ENCODE peak calls at places on chromosomes 16 and 17, in eight cellular contexts. Y is uterus, V is ovary, L is A549, X is tibial nerve, K is breast epithelium, H is adrenal gland, S is IMR-90. J is an unnamed sample.

GRCh38 chr16:67822511-67822910 is 15.8 kb downstream of the TSNAXIP1 start:
- DNase-seq in Y (no peak), V (no peak), L (no peak), X (no peak), K (no peak), H (no peak), S (peak; percentile 60), J (no peak)

GRCh38 chr17:32487460-32488176 is 825 bp downstream of the CDK5R1 start:
- DNase-seq in Y (no peak), V (peak; percentile 60), L (peak; percentile 31), X (no peak), K (no peak), H (peak; percentile 50), S (no peak), J (no peak)

GRCh38 chr17:6654816-6655731 is 3.5 kb downstream of the C17orf100 start:
- DNase-seq in Y (no peak), V (peak; percentile 47), L (no peak), X (no peak), K (peak; percentile 38), H (no peak), S (no peak), J (no peak)

GRCh38 chr17:17058304-17058703 is 16.0 kb downstream of the MPRIP start:
- DNase-seq in Y (no peak), V (no peak), L (no peak), X (no peak), K (no peak), H (peak; percentile 4), S (no peak), J (no peak)

GRCh38 chr17:77375917-77376651 is 235.3 kb downstream of the SEC14L1 start:
- DNase-seq in Y (peak; percentile 81), V (peak; percentile 75), L (no peak), X (no peak), K (peak; percentile 34), H (no peak), S (peak; percentile 92), J (no peak)

GRCh38 chr17:82655523-82655922 is 7.3 kb upstream of the WDR45B start:
- DNase-seq in Y (no peak), V (no peak), L (no peak), X (no peak), K (no peak), H (no peak), S (no peak), J (no peak)

GRCh38 chr16:52512297-52512987 is 34.5 kb downstream of the TOX3 start:
- DNase-seq in Y (no peak), V (no peak), L (no peak), X (no peak), K (no peak), H (no peak), S (no peak), J (no peak)

GRCh38 chr17:38967290-38967738 is at the start of gene FBXO47:
- DNase-seq in Y (peak; percentile 96), V (peak; percentile 89), L (peak; percentile 98), X (peak; percentile 92), K (peak; percentile 86), H (peak; percentile 83), S (peak; percentile 38), J (peak; percentile 97)

GRCh38 chr17:57548421-57549385 is 196.4 kb downstream of the CCDC182 start:
- DNase-seq in Y (peak; percentile 46), V (no peak), L (no peak), X (no peak), K (no peak), H (peak; percentile 54), S (no peak), J (no peak)

GRCh38 chr17:8360260-8360659 is 16.2 kb downstream of the KRABD2 start:
- DNase-seq in Y (no peak), V (no peak), L (no peak), X (no peak), K (no peak), H (no peak), S (no peak), J (no peak)

GRCh38 chr17:64399071-64399766 is 8.6 kb upstream of the PECAM1 start:
- DNase-seq in Y (no peak), V (no peak), L (no peak), X (no peak), K (no peak), H (no peak), S (no peak), J (no peak)

GRCh38 chr17:49069585-49070273 is 62.8 kb upstream of the B4GALNT2 start:
- DNase-seq in Y (no peak), V (no peak), L (no peak), X (no peak), K (no peak), H (no peak), S (peak; percentile 16), J (no peak)

GRCh38 chr16:88856122-88856827 is 472 bp downstream of the GALNS start:
- DNase-seq in Y (peak; percentile 39), V (peak; percentile 65), L (no peak), X (no peak), K (no peak), H (no peak), S (no peak), J (peak; percentile 89)

GRCh38 chr16:68255712-68256111 is 8.6 kb upstream of the SLC7A6 start:
- DNase-seq in Y (no peak), V (no peak), L (no peak), X (no peak), K (no peak), H (no peak), S (no peak), J (no peak)

GRCh38 chr17:78895322-78895721 is 7.7 kb downstream of the CEP295NL start:
- DNase-seq in Y (no peak), V (no peak), L (no peak), X (no peak), K (no peak), H (no peak), S (no peak), J (no peak)

GRCh38 chr16:88758944-88759244 is 26.1 kb downstream of the PIEZO1 start:
- DNase-seq in Y (no peak), V (no peak), L (no peak), X (no peak), K (no peak), H (no peak), S (no peak), J (no peak)

GRCh38 chr17:38911081-38911730 is 14.2 kb upstream of the LASP1NB start:
- DNase-seq in Y (peak; percentile 12), V (peak; percentile 19), L (no peak), X (peak; percentile 8), K (no peak), H (peak; percentile 9), S (no peak), J (no peak)

GRCh38 chr17:29687601-29688000 is 64.9 kb upstream of the CORO6 start:
- DNase-seq in Y (no peak), V (no peak), L (no peak), X (no peak), K (no peak), H (no peak), S (no peak), J (no peak)

DNA sequence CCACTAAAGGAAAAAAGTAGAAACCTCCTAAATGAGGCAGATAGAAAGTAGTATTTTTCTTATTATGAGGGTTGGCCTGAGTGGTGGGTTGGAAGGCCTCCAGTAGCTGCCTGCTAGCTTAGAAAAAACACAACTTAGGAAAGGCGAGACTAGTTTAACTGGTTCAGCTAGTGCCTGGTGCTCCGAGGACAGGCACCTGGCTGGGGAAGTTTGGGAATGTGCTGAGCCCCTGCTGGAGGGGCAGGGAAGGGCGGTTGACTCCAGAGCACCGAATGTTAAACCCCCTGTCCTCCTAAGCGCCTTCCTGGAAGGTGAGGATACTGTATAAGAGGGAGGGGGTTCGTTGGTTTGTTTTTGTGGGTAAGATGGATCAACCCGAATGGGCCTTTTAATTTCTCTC is 19.9 kb downstream of the LDHD start:
- DNase-seq in Y (peak; percentile 43), V (no peak), L (no peak), X (no peak), K (peak; percentile 82), H (no peak), S (no peak), J (no peak)
- TF ChIP-seq CTCF in Y (no peak), V (no peak), L (no peak), X (no peak), K (peak; percentile 78), H (no peak), S (peak; percentile 13), J (no peak)

GRCh38 chr17:46717999-46718398 is 100.5 kb downstream of the WNT3 start:
- DNase-seq in Y (no peak), V (no peak), L (no peak), X (no peak), K (no peak), H (no peak), S (no peak), J (no peak)
- TF ChIP-seq POLR2A in Y (no peak), V (no peak), L (no peak), X (no peak), K (no peak), H (no peak), S (no peak), J (no peak)

GRCh38 chr16:3174618-3175148 is 13.3 kb upstream of the OR1F1 start:
- DNase-seq in Y (no peak), V (no peak), L (no peak), X (no peak), K (no peak), H (no peak), S (no peak), J (no peak)
- TF ChIP-seq CTCF in Y (no peak), V (no peak), L (no peak), X (no peak), K (no peak), H (no peak), S (no peak), J (no peak)

GRCh38 chr17:42119301-42119700 is 1.9 kb downstream of the KAT2A start:
- DNase-seq in Y (no peak), V (no peak), L (no peak), X (no peak), K (no peak), H (no peak), S (no peak), J (no peak)

GRCh38 chr17:42120161-42121065 is 754 bp downstream of the KAT2A start:
- DNase-seq in Y (no peak), V (no peak), L (no peak), X (no peak), K (no peak), H (no peak), S (no peak), J (no peak)

GRCh38 chr17:42122371-42123303 is at the start of gene HSPB9:
- DNase-seq in Y (no peak), V (peak; percentile 74), L (no peak), X (no peak), K (peak; percentile 41), H (no peak), S (no peak), J (no peak)

GRCh38 chr17:42118545-42118944 is 2.6 kb downstream of the KAT2A start:
- DNase-seq in Y (no peak), V (no peak), L (peak; percentile 61), X (no peak), K (no peak), H (no peak), S (peak; percentile 25), J (no peak)

DNA sequence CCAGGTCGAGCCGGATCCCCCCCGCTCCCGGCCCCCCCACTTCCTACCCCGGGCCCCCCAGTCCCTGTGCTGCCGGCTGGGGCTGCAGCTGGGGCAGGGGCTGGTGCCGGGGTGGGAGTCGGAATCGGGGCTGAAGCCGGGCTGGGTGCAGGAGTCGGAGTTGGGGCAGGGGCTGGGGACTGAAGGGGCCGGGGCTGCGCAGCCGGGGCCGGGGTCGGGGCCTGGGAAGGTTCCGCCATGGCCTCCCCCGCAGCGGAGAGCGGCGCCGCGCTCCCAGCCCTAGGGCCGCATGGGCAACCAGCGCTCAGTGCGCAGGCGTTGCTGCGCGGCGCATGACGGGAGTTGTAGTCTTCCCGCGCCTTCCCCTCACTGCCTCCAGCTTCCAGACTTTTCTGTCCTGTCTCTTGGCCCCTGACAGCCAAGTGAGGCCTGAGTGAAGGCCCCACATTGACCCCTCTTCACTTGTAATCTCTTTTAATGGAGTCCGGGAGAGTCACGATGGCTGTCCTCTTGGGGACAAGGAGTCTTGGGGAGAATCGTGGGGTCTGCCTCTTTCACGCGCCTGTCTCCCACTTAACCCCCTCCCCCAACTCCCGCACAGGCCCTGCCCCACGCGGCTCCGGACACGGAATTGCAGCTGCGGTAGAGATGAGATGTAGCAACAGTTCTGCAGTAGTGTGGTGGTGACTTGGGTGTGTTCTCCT is at the start of gene KAT2A:
- DNase-seq in Y (peak; percentile 76), V (peak; percentile 86), L (peak; percentile 89), X (peak; percentile 63), K (peak; percentile 65), H (peak; percentile 80), S (peak; percentile 77), J (peak; percentile 95)
- TF ChIP-seq POLR2A in Y (no peak), V (no peak), L (peak; percentile 93), X (no peak), K (no peak), H (no peak), S (no peak), J (no peak)